ENCODE peak calls at places on chromosomes 11 and 22, in eight cellular contexts. One of them, this sample, is unnamed.

GRCh38 chr11:85941380-85941973 is 86.3 kb downstream of the CCDC83 start:
- DNase-seq in ovary: peak; percentile 72
- DNase-seq in colonic mucosa: peak; percentile 39
- DNase-seq in amygdala: peak; percentile 48
- DNase-seq in EL: peak; percentile 69
- DNase-seq in stimulated activated CD4-positive, alpha-beta T cell treated with anti-CD3 and anti-CD28 coated beads, Interleukin-1b, Interleukin-23, amount 100 ng/mL, for 24 hours: no peak
- DNase-seq in A549: peak; percentile 47
- DNase-seq in NCI-H510A: peak; percentile 14
- DNase-seq in this sample: no peak

GRCh38 chr11:7611411-7611810 is 61.9 kb downstream of the CYB5R2 start:
- DNase-seq in ovary: no peak
- DNase-seq in colonic mucosa: no peak
- DNase-seq in amygdala: no peak
- DNase-seq in EL: no peak
- DNase-seq in stimulated activated CD4-positive, alpha-beta T cell treated with anti-CD3 and anti-CD28 coated beads, Interleukin-1b, Interleukin-23, amount 100 ng/mL, for 24 hours: no peak
- DNase-seq in A549: no peak
- DNase-seq in NCI-H510A: no peak
- DNase-seq in this sample: no peak

GRCh38 chr22:27128461-27129080 is 471.2 kb downstream of the MIAT start:
- DNase-seq in ovary: no peak
- DNase-seq in colonic mucosa: no peak
- DNase-seq in amygdala: no peak
- DNase-seq in EL: no peak
- DNase-seq in stimulated activated CD4-positive, alpha-beta T cell treated with anti-CD3 and anti-CD28 coated beads, Interleukin-1b, Interleukin-23, amount 100 ng/mL, for 24 hours: no peak
- DNase-seq in A549: no peak
- DNase-seq in NCI-H510A: no peak
- DNase-seq in this sample: no peak

GRCh38 chr22:28091486-28091885 is 172.4 kb upstream of the PITPNB start:
- DNase-seq in ovary: no peak
- DNase-seq in colonic mucosa: no peak
- DNase-seq in amygdala: no peak
- DNase-seq in EL: no peak
- DNase-seq in stimulated activated CD4-positive, alpha-beta T cell treated with anti-CD3 and anti-CD28 coated beads, Interleukin-1b, Interleukin-23, amount 100 ng/mL, for 24 hours: no peak
- DNase-seq in A549: no peak
- DNase-seq in NCI-H510A: no peak
- DNase-seq in this sample: no peak

GRCh38 chr11:11157201-11157600 is 195.8 kb downstream of the CSNK2A3 start:
- DNase-seq in ovary: no peak
- DNase-seq in colonic mucosa: no peak
- DNase-seq in amygdala: no peak
- DNase-seq in EL: peak; percentile 29
- DNase-seq in stimulated activated CD4-positive, alpha-beta T cell treated with anti-CD3 and anti-CD28 coated beads, Interleukin-1b, Interleukin-23, amount 100 ng/mL, for 24 hours: no peak
- DNase-seq in A549: peak; percentile 41
- DNase-seq in NCI-H510A: peak; percentile 15
- DNase-seq in this sample: no peak

GRCh38 chr22:48567213-48567975 is 1260.3 kb downstream of the BRD1 start:
- DNase-seq in ovary: no peak
- DNase-seq in colonic mucosa: no peak
- DNase-seq in amygdala: no peak
- DNase-seq in EL: peak; percentile 11
- DNase-seq in stimulated activated CD4-positive, alpha-beta T cell treated with anti-CD3 and anti-CD28 coated beads, Interleukin-1b, Interleukin-23, amount 100 ng/mL, for 24 hours: no peak
- DNase-seq in A549: no peak
- DNase-seq in NCI-H510A: no peak
- DNase-seq in this sample: no peak

GRCh38 chr22:43862074-43862881 is at the start of gene SULT4A1:
- DNase-seq in ovary: no peak
- DNase-seq in colonic mucosa: no peak
- DNase-seq in amygdala: no peak
- DNase-seq in EL: no peak
- DNase-seq in stimulated activated CD4-positive, alpha-beta T cell treated with anti-CD3 and anti-CD28 coated beads, Interleukin-1b, Interleukin-23, amount 100 ng/mL, for 24 hours: no peak
- DNase-seq in A549: no peak
- DNase-seq in NCI-H510A: peak; percentile 37
- DNase-seq in this sample: no peak

GRCh38 chr22:46432164-46433068 is 96.9 kb downstream of the TRMU start:
- DNase-seq in ovary: no peak
- DNase-seq in colonic mucosa: peak; percentile 63
- DNase-seq in amygdala: no peak
- DNase-seq in EL: no peak
- DNase-seq in stimulated activated CD4-positive, alpha-beta T cell treated with anti-CD3 and anti-CD28 coated beads, Interleukin-1b, Interleukin-23, amount 100 ng/mL, for 24 hours: peak; percentile 10
- DNase-seq in A549: no peak
- DNase-seq in NCI-H510A: no peak
- DNase-seq in this sample: no peak

GRCh38 chr11:797300-798092 is 585 bp downstream of the SLC25A22 start:
- DNase-seq in ovary: peak; percentile 83
- DNase-seq in colonic mucosa: peak; percentile 84
- DNase-seq in amygdala: peak; percentile 72
- DNase-seq in EL: peak; percentile 84
- DNase-seq in stimulated activated CD4-positive, alpha-beta T cell treated with anti-CD3 and anti-CD28 coated beads, Interleukin-1b, Interleukin-23, amount 100 ng/mL, for 24 hours: no peak
- DNase-seq in A549: peak; percentile 80
- DNase-seq in NCI-H510A: peak; percentile 61
- DNase-seq in this sample: peak; percentile 89

GRCh38 chr22:29633514-29634312 is 30.3 kb downstream of the NF2 start:
- DNase-seq in ovary: no peak
- DNase-seq in colonic mucosa: no peak
- DNase-seq in amygdala: no peak
- DNase-seq in EL: no peak
- DNase-seq in stimulated activated CD4-positive, alpha-beta T cell treated with anti-CD3 and anti-CD28 coated beads, Interleukin-1b, Interleukin-23, amount 100 ng/mL, for 24 hours: no peak
- DNase-seq in A549: no peak
- DNase-seq in NCI-H510A: no peak
- DNase-seq in this sample: no peak

GRCh38 chr11:119126675-119127268 is 5.4 kb downstream of the HINFP start:
- DNase-seq in ovary: no peak
- DNase-seq in colonic mucosa: no peak
- DNase-seq in amygdala: no peak
- DNase-seq in EL: no peak
- DNase-seq in stimulated activated CD4-positive, alpha-beta T cell treated with anti-CD3 and anti-CD28 coated beads, Interleukin-1b, Interleukin-23, amount 100 ng/mL, for 24 hours: no peak
- DNase-seq in A549: no peak
- DNase-seq in NCI-H510A: no peak
- DNase-seq in this sample: no peak

This sample was measured in aorta.